ENCODE peak calls at places on chromosomes 12 and 14, in five cellular contexts. One of them, this sample, is unnamed.

GRCh38 chr14:66624319-66624937 is 116.5 kb downstream of the GPHN start:
- DNase-seq in HCT116: peak; percentile 48
- DNase-seq in endothelial cell of umbilical vein: peak; percentile 71
- DNase-seq in GM12878: peak; percentile 21
- DNase-seq in SK-N-SH: peak; percentile 60
- DNase-seq in this sample: peak; percentile 55

GRCh38 chr14:37595809-37596595 is 573 bp downstream of the TTC6 start:
- DNase-seq in HCT116: peak; percentile 28
- DNase-seq in endothelial cell of umbilical vein: no peak
- DNase-seq in GM12878: no peak
- DNase-seq in SK-N-SH: no peak
- DNase-seq in this sample: no peak

GRCh38 chr12:59850268-59850667 is 254.4 kb downstream of the SLC16A7 start:
- DNase-seq in HCT116: no peak
- DNase-seq in endothelial cell of umbilical vein: peak; percentile 38
- DNase-seq in GM12878: no peak
- DNase-seq in SK-N-SH: no peak
- DNase-seq in this sample: no peak

GRCh38 chr12:62841841-62842240 is 93.1 kb downstream of the PPM1H start:
- DNase-seq in HCT116: no peak
- DNase-seq in endothelial cell of umbilical vein: peak; percentile 69
- DNase-seq in GM12878: no peak
- DNase-seq in SK-N-SH: no peak
- DNase-seq in this sample: no peak

GRCh38 chr12:97960741-97961608 is 498.4 kb downstream of the RMST start:
- DNase-seq in HCT116: peak; percentile 8
- DNase-seq in endothelial cell of umbilical vein: peak; percentile 20
- DNase-seq in GM12878: peak; percentile 3
- DNase-seq in SK-N-SH: peak; percentile 19
- DNase-seq in this sample: no peak

GRCh38 chr12:131724534-131724933 is 13.6 kb downstream of the SFSWAP start:
- DNase-seq in HCT116: no peak
- DNase-seq in endothelial cell of umbilical vein: no peak
- DNase-seq in GM12878: no peak
- DNase-seq in SK-N-SH: no peak
- DNase-seq in this sample: no peak

GRCh38 chr14:42378880-42379279 is 772.2 kb downstream of the LRFN5 start:
- DNase-seq in HCT116: no peak
- DNase-seq in endothelial cell of umbilical vein: no peak
- DNase-seq in GM12878: no peak
- DNase-seq in SK-N-SH: no peak
- DNase-seq in this sample: no peak

GRCh38 chr12:31737345-31737744 is 8.5 kb upstream of the AMN1 start:
- DNase-seq in HCT116: no peak
- DNase-seq in endothelial cell of umbilical vein: no peak
- DNase-seq in GM12878: no peak
- DNase-seq in SK-N-SH: no peak
- DNase-seq in this sample: no peak

GRCh38 chr12:123743002-123743401 is 19.1 kb upstream of the DNAH10 start:
- DNase-seq in HCT116: no peak
- DNase-seq in endothelial cell of umbilical vein: no peak
- DNase-seq in GM12878: no peak
- DNase-seq in SK-N-SH: no peak
- DNase-seq in this sample: no peak

GRCh38 chr12:111775205-111776193 is 8.8 kb downstream of the ALDH2 start:
- DNase-seq in HCT116: no peak
- DNase-seq in endothelial cell of umbilical vein: peak; percentile 98
- DNase-seq in GM12878: peak; percentile 70
- DNase-seq in SK-N-SH: peak; percentile 66
- DNase-seq in this sample: no peak

GRCh38 chr14:91927216-91927615 is 20.3 kb downstream of the FBLN5 start:
- DNase-seq in HCT116: no peak
- DNase-seq in endothelial cell of umbilical vein: no peak
- DNase-seq in GM12878: no peak
- DNase-seq in SK-N-SH: no peak
- DNase-seq in this sample: no peak

GRCh38 chr12:70040141-70040540 is 203.1 kb upstream of the CNOT2 start:
- DNase-seq in HCT116: no peak
- DNase-seq in endothelial cell of umbilical vein: peak; percentile 92
- DNase-seq in GM12878: no peak
- DNase-seq in SK-N-SH: no peak
- DNase-seq in this sample: no peak

GRCh38 chr14:45112886-45113772 is 21.2 kb downstream of the FKBP3 start:
- DNase-seq in HCT116: no peak
- DNase-seq in endothelial cell of umbilical vein: peak; percentile 51
- DNase-seq in GM12878: no peak
- DNase-seq in SK-N-SH: no peak
- DNase-seq in this sample: no peak

GRCh38 chr12:53010955-53011354 is 4.7 kb downstream of the EIF4B start:
- DNase-seq in HCT116: no peak
- DNase-seq in endothelial cell of umbilical vein: no peak
- DNase-seq in GM12878: no peak
- DNase-seq in SK-N-SH: no peak
- DNase-seq in this sample: no peak

GRCh38 chr14:104359301-104359968 is 220.1 kb upstream of the C14orf180 start:
- DNase-seq in HCT116: no peak
- DNase-seq in endothelial cell of umbilical vein: no peak
- DNase-seq in GM12878: no peak
- DNase-seq in SK-N-SH: peak; percentile 28
- DNase-seq in this sample: no peak

GRCh38 chr12:112978163-112979081 is at the start of gene OAS2:
- DNase-seq in HCT116: no peak
- DNase-seq in endothelial cell of umbilical vein: peak; percentile 51
- DNase-seq in GM12878: peak; percentile 94
- DNase-seq in SK-N-SH: no peak
- DNase-seq in this sample: no peak

GRCh38 chr12:108629824-108630476 is 3.7 kb downstream of the SELPLG start:
- DNase-seq in HCT116: no peak
- DNase-seq in endothelial cell of umbilical vein: peak; percentile 70
- DNase-seq in GM12878: no peak
- DNase-seq in SK-N-SH: no peak
- DNase-seq in this sample: no peak

GRCh38 chr12:119676573-119676972 is 8.6 kb downstream of the PRKAB1 start:
- DNase-seq in HCT116: no peak
- DNase-seq in endothelial cell of umbilical vein: no peak
- DNase-seq in GM12878: no peak
- DNase-seq in SK-N-SH: no peak
- DNase-seq in this sample: no peak

GRCh38 chr14:101110729-101111619 is 207.5 kb upstream of the RTL1 start:
- DNase-seq in HCT116: no peak
- DNase-seq in endothelial cell of umbilical vein: no peak
- DNase-seq in GM12878: no peak
- DNase-seq in SK-N-SH: peak; percentile 28
- DNase-seq in this sample: no peak

GRCh38 chr12:52598966-52599365 is 2.3 kb downstream of the KRT72 start:
- DNase-seq in HCT116: no peak
- DNase-seq in endothelial cell of umbilical vein: no peak
- DNase-seq in GM12878: no peak
- DNase-seq in SK-N-SH: no peak
- DNase-seq in this sample: no peak

GRCh38 chr12:30822385-30823139 is 67.8 kb upstream of the CAPRIN2 start:
- DNase-seq in HCT116: no peak
- DNase-seq in endothelial cell of umbilical vein: peak; percentile 56
- DNase-seq in GM12878: no peak
- DNase-seq in SK-N-SH: peak; percentile 33
- DNase-seq in this sample: no peak

GRCh38 chr12:99381992-99382391 is 265.6 kb upstream of the GARIN6 start:
- DNase-seq in HCT116: no peak
- DNase-seq in endothelial cell of umbilical vein: no peak
- DNase-seq in GM12878: peak; percentile 73
- DNase-seq in SK-N-SH: no peak
- DNase-seq in this sample: no peak

GRCh38 chr14:24274101-24274543 is 2.7 kb upstream of the RABGGTA start:
- DNase-seq in HCT116: no peak
- DNase-seq in endothelial cell of umbilical vein: no peak
- DNase-seq in GM12878: peak; percentile 93
- DNase-seq in SK-N-SH: no peak
- DNase-seq in this sample: no peak

GRCh38 chr14:24816011-24816928 is 182.3 kb upstream of the GZMB start:
- DNase-seq in HCT116: no peak
- DNase-seq in endothelial cell of umbilical vein: no peak
- DNase-seq in GM12878: no peak
- DNase-seq in SK-N-SH: no peak
- DNase-seq in this sample: no peak

GRCh38 chr14:65252471-65253255 is 150.3 kb upstream of the MAX start:
- DNase-seq in HCT116: no peak
- DNase-seq in endothelial cell of umbilical vein: no peak
- DNase-seq in GM12878: no peak
- DNase-seq in SK-N-SH: no peak
- DNase-seq in this sample: no peak

GRCh38 chr12:1277905-1278304 is 286.9 kb downstream of the ERC1 start:
- DNase-seq in HCT116: no peak
- DNase-seq in endothelial cell of umbilical vein: no peak
- DNase-seq in GM12878: no peak
- DNase-seq in SK-N-SH: no peak
- DNase-seq in this sample: no peak

GRCh38 chr12:52010152-52010622 is 3.4 kb downstream of the TAMALIN start:
- DNase-seq in HCT116: no peak
- DNase-seq in endothelial cell of umbilical vein: peak; percentile 97
- DNase-seq in GM12878: no peak
- DNase-seq in SK-N-SH: peak; percentile 88
- DNase-seq in this sample: no peak

GRCh38 chr12:124543591-124544310 is 23.7 kb downstream of the NCOR2 start:
- DNase-seq in HCT116: no peak
- DNase-seq in endothelial cell of umbilical vein: no peak
- DNase-seq in GM12878: no peak
- DNase-seq in SK-N-SH: peak; percentile 67
- DNase-seq in this sample: no peak

GRCh38 chr14:56119221-56119967 is 1.2 kb downstream of the PELI2 start:
- DNase-seq in HCT116: no peak
- DNase-seq in endothelial cell of umbilical vein: peak; percentile 54
- DNase-seq in GM12878: no peak
- DNase-seq in SK-N-SH: peak; percentile 50
- DNase-seq in this sample: no peak
- H3K27ac ChIP-seq in HCT116: no peak overlapping the region
- H3K27ac ChIP-seq in endothelial cell of umbilical vein: peak overlapping the region; percentile 48
- H3K27ac ChIP-seq in GM12878: no peak overlapping the region
- H3K27ac ChIP-seq in SK-N-SH: no peak overlapping the region
- H3K27ac ChIP-seq in this sample: peak overlapping the region; percentile 12

GRCh38 chr14:72970058-72970630 is 43.9 kb downstream of the DCAF4 start:
- DNase-seq in HCT116: no peak
- DNase-seq in endothelial cell of umbilical vein: no peak
- DNase-seq in GM12878: no peak
- DNase-seq in SK-N-SH: no peak
- DNase-seq in this sample: no peak

GRCh38 chr14:72975776-72976175 is 49.5 kb downstream of the DCAF4 start:
- DNase-seq in HCT116: no peak
- DNase-seq in endothelial cell of umbilical vein: no peak
- DNase-seq in GM12878: no peak
- DNase-seq in SK-N-SH: no peak
- DNase-seq in this sample: no peak

GRCh38 chr14:72970824-72971434 is 44.7 kb downstream of the DCAF4 start:
- DNase-seq in HCT116: no peak
- DNase-seq in endothelial cell of umbilical vein: no peak
- DNase-seq in GM12878: no peak
- DNase-seq in SK-N-SH: no peak
- DNase-seq in this sample: no peak

GRCh38 chr14:72978856-72979255 is 48.0 kb downstream of the ZFYVE1 start:
- DNase-seq in HCT116: no peak
- DNase-seq in endothelial cell of umbilical vein: no peak
- DNase-seq in GM12878: no peak
- DNase-seq in SK-N-SH: no peak
- DNase-seq in this sample: no peak

GRCh38 chr14:72974661-72975060 is 48.4 kb downstream of the DCAF4 start:
- DNase-seq in HCT116: no peak
- DNase-seq in endothelial cell of umbilical vein: no peak
- DNase-seq in GM12878: no peak
- DNase-seq in SK-N-SH: no peak
- DNase-seq in this sample: no peak
- H3K9ac ChIP-seq in HCT116: no peak overlapping the region
- H3K9ac ChIP-seq in endothelial cell of umbilical vein: no peak overlapping the region
- H3K9ac ChIP-seq in GM12878: no peak overlapping the region
- H3K9ac ChIP-seq in SK-N-SH: no peak overlapping the region
- H3K9ac ChIP-seq in this sample: no peak overlapping the region

GRCh38 chr14:69685217-69685616 is 73.8 kb downstream of the SUSD6 start:
- DNase-seq in HCT116: no peak
- DNase-seq in endothelial cell of umbilical vein: peak; percentile 49
- DNase-seq in GM12878: no peak
- DNase-seq in SK-N-SH: no peak
- DNase-seq in this sample: no peak
- TF ChIP-seq POLR2AphosphoS5 in HCT116: no peak
- TF ChIP-seq POLR2AphosphoS5 in endothelial cell of umbilical vein: no peak
- TF ChIP-seq POLR2AphosphoS5 in GM12878: no peak
- TF ChIP-seq POLR2AphosphoS5 in SK-N-SH: no peak
- TF ChIP-seq POLR2AphosphoS5 in this sample: no peak

GRCh38 chr14:63421226-63421625 is 102.5 kb upstream of the GPHB5 start:
- DNase-seq in HCT116: no peak
- DNase-seq in endothelial cell of umbilical vein: no peak
- DNase-seq in GM12878: no peak
- DNase-seq in SK-N-SH: peak; percentile 49
- DNase-seq in this sample: no peak
- H3K27ac ChIP-seq in HCT116: no peak overlapping the region
- H3K27ac ChIP-seq in endothelial cell of umbilical vein: no peak overlapping the region
- H3K27ac ChIP-seq in GM12878: no peak overlapping the region
- H3K27ac ChIP-seq in SK-N-SH: peak overlapping the region; percentile 76
- H3K27ac ChIP-seq in this sample: no peak overlapping the region

DNA sequence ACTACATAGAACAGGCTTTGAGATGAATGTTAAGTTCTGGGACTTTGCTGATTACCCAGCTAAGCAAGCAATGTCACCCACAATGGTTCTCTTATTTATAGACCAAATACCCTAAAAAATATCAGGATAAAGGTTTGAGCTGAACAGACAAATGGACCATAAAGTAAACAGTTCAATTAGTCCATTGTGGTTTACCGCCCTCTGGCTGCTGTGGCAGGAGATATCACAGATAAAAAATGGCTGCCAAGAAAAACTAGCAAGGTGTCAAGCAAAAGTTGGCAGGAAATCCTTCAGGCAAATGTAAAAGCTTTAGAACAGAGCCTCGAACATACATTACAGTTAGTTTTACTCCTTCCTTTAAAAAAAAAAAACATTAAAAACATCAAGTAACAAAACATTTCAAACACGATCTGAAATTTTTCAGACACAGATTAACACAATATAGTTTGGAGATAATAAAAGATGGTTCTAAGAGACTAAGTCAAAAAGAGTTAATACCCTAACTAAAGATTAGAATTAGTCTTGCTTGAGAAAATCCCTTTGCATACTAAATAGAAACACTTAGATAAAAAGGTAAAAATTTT is 41.3 kb downstream of the MED13L start:
- DNase-seq in HCT116: no peak
- DNase-seq in endothelial cell of umbilical vein: peak; percentile 87
- DNase-seq in GM12878: peak; percentile 16
- DNase-seq in SK-N-SH: peak; percentile 48
- DNase-seq in this sample: peak; percentile 22
- H3K9ac ChIP-seq in HCT116: no peak overlapping the region
- H3K9ac ChIP-seq in endothelial cell of umbilical vein: no peak overlapping the region
- H3K9ac ChIP-seq in GM12878: no peak overlapping the region
- H3K9ac ChIP-seq in SK-N-SH: no peak overlapping the region
- H3K9ac ChIP-seq in this sample: peak overlapping the region; percentile 34

This sample was measured in SK-N-MC.